ENCODE peak calls at places on chromosomes 1 and 21, in five cellular contexts. One of them, this sample, is unnamed.
A peak's percentile ranks its signal among the peaks of the same experiment; 100 is the strongest.

GRCh38 chr1:225772848-225773247 is 4.8 kb upstream of the SRP9 start:
- DNase-seq in lower lobe of right lung: no peak
- DNase-seq in DND-41: no peak
- DNase-seq in suprapubic skin: no peak
- DNase-seq in hepatocyte: no peak
- DNase-seq in this sample: no peak

GRCh38 chr1:24635195-24635843 is 7.8 kb upstream of the SRRM1 start:
- DNase-seq in suprapubic skin: no peak
- DNase-seq in DND-41: no peak
- DNase-seq in hepatocyte: peak; percentile 77
- DNase-seq in lower lobe of right lung: no peak
- DNase-seq in this sample: no peak

GRCh38 chr1:228849011-228849541 is 113.8 kb downstream of the RHOU start:
- DNase-seq in hepatocyte: peak; percentile 44
- DNase-seq in lower lobe of right lung: no peak
- DNase-seq in DND-41: no peak
- DNase-seq in suprapubic skin: no peak
- DNase-seq in this sample: no peak

GRCh38 chr1:119288751-119289150 is 79.8 kb upstream of the HAO2 start:
- DNase-seq in lower lobe of right lung: no peak
- DNase-seq in DND-41: no peak
- DNase-seq in suprapubic skin: no peak
- DNase-seq in hepatocyte: no peak
- DNase-seq in this sample: no peak

GRCh38 chr1:165662186-165662585 is 31.2 kb downstream of the MGST3 start:
- DNase-seq in lower lobe of right lung: no peak
- DNase-seq in DND-41: no peak
- DNase-seq in suprapubic skin: no peak
- DNase-seq in hepatocyte: no peak
- DNase-seq in this sample: no peak

GRCh38 chr1:98210064-98210463 is 289.2 kb upstream of the DPYD start:
- DNase-seq in DND-41: no peak
- DNase-seq in hepatocyte: no peak
- DNase-seq in lower lobe of right lung: no peak
- DNase-seq in suprapubic skin: no peak
- DNase-seq in this sample: no peak

GRCh38 chr1:152543808-152544207 is 22.8 kb downstream of the LCE3E start:
- DNase-seq in hepatocyte: no peak
- DNase-seq in suprapubic skin: no peak
- DNase-seq in lower lobe of right lung: no peak
- DNase-seq in DND-41: no peak
- DNase-seq in this sample: no peak

GRCh38 chr1:173084292-173084691 is 33.6 kb upstream of the TNFSF18 start:
- DNase-seq in lower lobe of right lung: no peak
- DNase-seq in hepatocyte: no peak
- DNase-seq in suprapubic skin: no peak
- DNase-seq in DND-41: no peak
- DNase-seq in this sample: no peak

GRCh38 chr1:230345139-230345885 is 80.8 kb downstream of the PGBD5 start:
- DNase-seq in hepatocyte: no peak
- DNase-seq in lower lobe of right lung: no peak
- DNase-seq in suprapubic skin: no peak
- DNase-seq in DND-41: no peak
- DNase-seq in this sample: no peak

GRCh38 chr1:62045579-62045978 is 149.1 kb upstream of the L1TD1 start:
- DNase-seq in hepatocyte: no peak
- DNase-seq in lower lobe of right lung: no peak
- DNase-seq in DND-41: no peak
- DNase-seq in suprapubic skin: no peak
- DNase-seq in this sample: no peak

GRCh38 chr1:167276969-167277368 is 56.3 kb downstream of the POU2F1 start:
- DNase-seq in suprapubic skin: no peak
- DNase-seq in lower lobe of right lung: no peak
- DNase-seq in hepatocyte: no peak
- DNase-seq in DND-41: no peak
- DNase-seq in this sample: no peak

GRCh38 chr1:22414244-22414751 is 37.4 kb upstream of the ZBTB40 start:
- DNase-seq in lower lobe of right lung: peak; percentile 79
- DNase-seq in hepatocyte: peak; percentile 79
- DNase-seq in suprapubic skin: no peak
- DNase-seq in DND-41: no peak
- DNase-seq in this sample: no peak

GRCh38 chr1:243234978-243235657 is 20.0 kb downstream of the CEP170 start:
- DNase-seq in lower lobe of right lung: no peak
- DNase-seq in suprapubic skin: no peak
- DNase-seq in DND-41: no peak
- DNase-seq in hepatocyte: no peak
- DNase-seq in this sample: no peak

GRCh38 chr1:18128298-18128697 is 20.7 kb downstream of the IGSF21 start:
- DNase-seq in DND-41: no peak
- DNase-seq in suprapubic skin: no peak
- DNase-seq in hepatocyte: peak; percentile 76
- DNase-seq in lower lobe of right lung: no peak
- DNase-seq in this sample: no peak

GRCh38 chr21:37520801-37521200 is 154.2 kb downstream of the DYRK1A start:
- DNase-seq in DND-41: no peak
- DNase-seq in suprapubic skin: no peak
- DNase-seq in hepatocyte: no peak
- DNase-seq in lower lobe of right lung: no peak
- DNase-seq in this sample: no peak

GRCh38 chr21:44850208-44850800 is 23.2 kb downstream of the PTTG1IP start:
- DNase-seq in lower lobe of right lung: no peak
- DNase-seq in suprapubic skin: no peak
- DNase-seq in hepatocyte: no peak
- DNase-seq in DND-41: no peak
- DNase-seq in this sample: no peak

GRCh38 chr1:201602413-201603265 is 63.7 kb downstream of the NAV1 start:
- DNase-seq in lower lobe of right lung: no peak
- DNase-seq in DND-41: no peak
- DNase-seq in suprapubic skin: no peak
- DNase-seq in hepatocyte: peak; percentile 59
- DNase-seq in this sample: no peak

GRCh38 chr21:36959020-36959835 is 7.2 kb downstream of the HLCS start:
- DNase-seq in hepatocyte: no peak
- DNase-seq in DND-41: peak; percentile 11
- DNase-seq in lower lobe of right lung: no peak
- DNase-seq in suprapubic skin: no peak
- DNase-seq in this sample: no peak

GRCh38 chr1:160618763-160619274 is 28.0 kb downstream of the SLAMF1 start:
- DNase-seq in lower lobe of right lung: no peak
- DNase-seq in suprapubic skin: no peak
- DNase-seq in DND-41: peak; percentile 35
- DNase-seq in hepatocyte: no peak
- DNase-seq in this sample: peak; percentile 25

GRCh38 chr1:192601145-192602048 is 25.8 kb downstream of the RGS1 start:
- DNase-seq in hepatocyte: no peak
- DNase-seq in lower lobe of right lung: no peak
- DNase-seq in DND-41: no peak
- DNase-seq in suprapubic skin: no peak
- DNase-seq in this sample: no peak

GRCh38 chr1:244654284-244655038 is 1.5 kb downstream of the DESI2 start:
- DNase-seq in hepatocyte: no peak
- DNase-seq in lower lobe of right lung: no peak
- DNase-seq in suprapubic skin: no peak
- DNase-seq in DND-41: no peak
- DNase-seq in this sample: no peak

GRCh38 chr1:39776400-39776713 is 5.2 kb upstream of the OXCT2 start:
- DNase-seq in lower lobe of right lung: peak; percentile 29
- DNase-seq in suprapubic skin: no peak
- DNase-seq in hepatocyte: no peak
- DNase-seq in DND-41: no peak
- DNase-seq in this sample: no peak

GRCh38 chr1:114262314-114262960 is 108.8 kb upstream of the SYT6 start:
- DNase-seq in DND-41: no peak
- DNase-seq in lower lobe of right lung: no peak
- DNase-seq in suprapubic skin: no peak
- DNase-seq in hepatocyte: no peak
- DNase-seq in this sample: no peak

GRCh38 chr1:51416910-51417309 is 86.5 kb upstream of the TTC39A start:
- DNase-seq in DND-41: no peak
- DNase-seq in suprapubic skin: no peak
- DNase-seq in lower lobe of right lung: no peak
- DNase-seq in hepatocyte: no peak
- DNase-seq in this sample: no peak

GRCh38 chr1:37989381-37989930 is 366 bp downstream of the SF3A3 start:
- DNase-seq in suprapubic skin: no peak
- DNase-seq in DND-41: peak; percentile 38
- DNase-seq in hepatocyte: peak; percentile 33
- DNase-seq in lower lobe of right lung: peak; percentile 74
- DNase-seq in this sample: peak; percentile 24

GRCh38 chr1:21594935-21595897 is 73.9 kb downstream of the RAP1GAP start:
- DNase-seq in DND-41: peak; percentile 69
- DNase-seq in hepatocyte: peak; percentile 67
- DNase-seq in lower lobe of right lung: peak; percentile 86
- DNase-seq in suprapubic skin: no peak
- DNase-seq in this sample: peak; percentile 25

GRCh38 chr1:19679691-19680090 is 15.0 kb downstream of the HTR6 start:
- DNase-seq in lower lobe of right lung: no peak
- DNase-seq in hepatocyte: no peak
- DNase-seq in DND-41: no peak
- DNase-seq in suprapubic skin: no peak
- DNase-seq in this sample: no peak

GRCh38 chr1:214552174-214552608 is 789 bp upstream of the PTPN14 start:
- DNase-seq in hepatocyte: peak; percentile 88
- DNase-seq in lower lobe of right lung: peak; percentile 78
- DNase-seq in DND-41: no peak
- DNase-seq in suprapubic skin: no peak
- DNase-seq in this sample: no peak

GRCh38 chr1:205729945-205730610 is 19.9 kb downstream of the NUCKS1 start:
- DNase-seq in DND-41: no peak
- DNase-seq in hepatocyte: no peak
- DNase-seq in lower lobe of right lung: no peak
- DNase-seq in suprapubic skin: no peak
- DNase-seq in this sample: no peak

GRCh38 chr1:167161242-167161641 is 59.4 kb upstream of the POU2F1 start:
- DNase-seq in hepatocyte: no peak
- DNase-seq in DND-41: no peak
- DNase-seq in suprapubic skin: no peak
- DNase-seq in lower lobe of right lung: no peak
- DNase-seq in this sample: no peak

GRCh38 chr1:7583291-7584096 is 187.6 kb upstream of the VAMP3 start:
- DNase-seq in lower lobe of right lung: peak; percentile 20
- DNase-seq in suprapubic skin: peak; percentile 69
- DNase-seq in DND-41: no peak
- DNase-seq in hepatocyte: no peak
- DNase-seq in this sample: no peak

GRCh38 chr1:15939181-15940109 is 36.5 kb downstream of the ZBTB17 start:
- DNase-seq in suprapubic skin: no peak
- DNase-seq in lower lobe of right lung: no peak
- DNase-seq in hepatocyte: peak; percentile 63
- DNase-seq in DND-41: no peak
- DNase-seq in this sample: no peak

GRCh38 chr1:15938628-15939161 is 37.2 kb downstream of the ZBTB17 start:
- DNase-seq in lower lobe of right lung: no peak
- DNase-seq in suprapubic skin: no peak
- DNase-seq in DND-41: peak; percentile 5
- DNase-seq in hepatocyte: no peak
- DNase-seq in this sample: no peak

GRCh38 chr1:15936025-15936424 is 39.9 kb downstream of the ZBTB17 start:
- DNase-seq in lower lobe of right lung: no peak
- DNase-seq in DND-41: no peak
- DNase-seq in suprapubic skin: no peak
- DNase-seq in hepatocyte: no peak
- DNase-seq in this sample: no peak

GRCh38 chr1:15937146-15937545 is 38.8 kb downstream of the ZBTB17 start:
- DNase-seq in DND-41: no peak
- DNase-seq in suprapubic skin: no peak
- DNase-seq in hepatocyte: no peak
- DNase-seq in lower lobe of right lung: no peak
- DNase-seq in this sample: no peak

GRCh38 chr1:15937706-15938168 is 38.2 kb downstream of the ZBTB17 start:
- DNase-seq in lower lobe of right lung: no peak
- DNase-seq in hepatocyte: no peak
- DNase-seq in DND-41: no peak
- DNase-seq in suprapubic skin: no peak
- DNase-seq in this sample: no peak
- H3K27ac ChIP-seq in lower lobe of right lung: peak overlapping the region; percentile 11
- H3K27ac ChIP-seq in hepatocyte: no peak overlapping the region
- H3K27ac ChIP-seq in DND-41: no peak overlapping the region
- H3K27ac ChIP-seq in suprapubic skin: no peak overlapping the region
- H3K27ac ChIP-seq in this sample: no peak overlapping the region

GRCh38 chr1:171292799-171293198 is 21.2 kb upstream of the FMO4 start:
- DNase-seq in suprapubic skin: no peak
- DNase-seq in hepatocyte: no peak
- DNase-seq in lower lobe of right lung: no peak
- DNase-seq in DND-41: no peak
- DNase-seq in this sample: no peak
- TF ChIP-seq CTCF in suprapubic skin: no peak
- TF ChIP-seq CTCF in hepatocyte: no peak
- TF ChIP-seq CTCF in lower lobe of right lung: no peak
- TF ChIP-seq CTCF in DND-41: no peak
- TF ChIP-seq CTCF in this sample: no peak

GRCh38 chr1:100912019-100912418 is 16.1 kb downstream of the SLC30A7 start:
- DNase-seq in hepatocyte: no peak
- DNase-seq in suprapubic skin: no peak
- DNase-seq in DND-41: no peak
- DNase-seq in lower lobe of right lung: no peak
- DNase-seq in this sample: no peak
- H3K9me3 ChIP-seq in hepatocyte: no peaks in the 10 kb centered on the region
- H3K9me3 ChIP-seq in suprapubic skin: no peaks in the 10 kb centered on the region
- H3K9me3 ChIP-seq in DND-41: no peaks in the 10 kb centered on the region
- H3K9me3 ChIP-seq in lower lobe of right lung: no peaks in the 10 kb centered on the region
- H3K9me3 ChIP-seq in this sample: no peaks in the 10 kb centered on the region

GRCh38 chr1:247367786-247368342 is 36.2 kb upstream of the ZNF496 start:
- DNase-seq in lower lobe of right lung: no peak
- DNase-seq in suprapubic skin: no peak
- DNase-seq in DND-41: no peak
- DNase-seq in hepatocyte: no peak
- DNase-seq in this sample: no peak

GRCh38 chr1:247368501-247368900 is 36.8 kb upstream of the ZNF496 start:
- DNase-seq in hepatocyte: no peak
- DNase-seq in DND-41: no peak
- DNase-seq in lower lobe of right lung: no peak
- DNase-seq in suprapubic skin: no peak
- DNase-seq in this sample: no peak

GRCh38 chr1:247370786-247371732 is 39.4 kb upstream of the ZNF496 start:
- DNase-seq in DND-41: no peak
- DNase-seq in hepatocyte: peak; percentile 58
- DNase-seq in suprapubic skin: no peak
- DNase-seq in lower lobe of right lung: no peak
- DNase-seq in this sample: no peak

GRCh38 chr1:247365023-247365422 is 33.4 kb upstream of the ZNF496 start:
- DNase-seq in suprapubic skin: no peak
- DNase-seq in hepatocyte: no peak
- DNase-seq in lower lobe of right lung: no peak
- DNase-seq in DND-41: no peak
- DNase-seq in this sample: no peak

GRCh38 chr1:247366926-247367325 is 35.3 kb upstream of the ZNF496 start:
- DNase-seq in DND-41: no peak
- DNase-seq in hepatocyte: no peak
- DNase-seq in lower lobe of right lung: no peak
- DNase-seq in suprapubic skin: no peak
- DNase-seq in this sample: no peak
- H3K27ac ChIP-seq in DND-41: no peak overlapping the region
- H3K27ac ChIP-seq in hepatocyte: no peak overlapping the region
- H3K27ac ChIP-seq in lower lobe of right lung: no peak overlapping the region
- H3K27ac ChIP-seq in suprapubic skin: no peak overlapping the region
- H3K27ac ChIP-seq in this sample: no peak overlapping the region

GRCh38 chr1:197976368-197976767 is 59.2 kb downstream of the LHX9 start:
- DNase-seq in lower lobe of right lung: no peak
- DNase-seq in DND-41: no peak
- DNase-seq in suprapubic skin: no peak
- DNase-seq in hepatocyte: no peak
- DNase-seq in this sample: no peak
- TF ChIP-seq CTCF in lower lobe of right lung: no peak
- TF ChIP-seq CTCF in DND-41: no peak
- TF ChIP-seq CTCF in suprapubic skin: no peak
- TF ChIP-seq CTCF in hepatocyte: no peak
- TF ChIP-seq CTCF in this sample: no peak

This sample was measured in CD4-positive, alpha-beta T cell.